ENCODE peak calls at places on chromosomes 6 and 20, in ten cellular contexts. F is cardiac muscle cell; H is CD8-positive, alpha-beta memory T cell; I is fibroblast of lung; M is DMS79; A is MM.1S; X is stimulated activated CD4-positive, alpha-beta T cell treated with anti-CD3 and anti-CD28 coated beads, Interleukin-4, amount 100 ng/mL, for 1 hour; U is fibroblast of pulmonary artery; C is HFFc6; K is nucleus accumbens. O is an unnamed sample.

GRCh38 chr20:50185426-50185825 is 5.2 kb upstream of the CEBPB start:
- DNase-seq in U (no peak), K (no peak), F (no peak), C (no peak), M (no peak), I (no peak), A (no peak), H (no peak), X (no peak), O (no peak)

GRCh38 chr6:75281643-75282042 is 2.9 kb downstream of the TMEM30A start:
- DNase-seq in X (no peak), K (no peak), C (no peak), U (no peak), H (no peak), I (no peak), A (peak; percentile 35), F (no peak), M (no peak), O (no peak)

GRCh38 chr20:57649617-57650015 is 29.4 kb upstream of the ZBP1 start:
- DNase-seq in K (no peak), X (no peak), I (no peak), U (no peak), C (no peak), M (no peak), F (no peak), A (no peak), H (no peak), O (no peak)

GRCh38 chr6:70375882-70376281 is 37.4 kb upstream of the FAM135A start:
- DNase-seq in X (no peak), F (no peak), I (no peak), A (no peak), C (peak; percentile 4), M (no peak), K (no peak), U (no peak), H (no peak), O (no peak)

GRCh38 chr20:3797226-3797545 is 1.1 kb downstream of the CDC25B start:
- DNase-seq in H (no peak), M (no peak), C (no peak), I (no peak), A (peak; percentile 12), F (no peak), U (no peak), X (no peak), K (no peak), O (no peak)

GRCh38 chr6:49522710-49523593 is 23.2 kb downstream of the GLYATL3 start:
- DNase-seq in A (no peak), X (no peak), F (no peak), C (no peak), M (no peak), H (no peak), K (no peak), U (no peak), I (no peak), O (no peak)

GRCh38 chr6:95280690-95281273 is 296.6 kb upstream of the MANEA start:
- DNase-seq in X (no peak), U (peak; percentile 1), A (no peak), K (no peak), H (no peak), M (no peak), C (no peak), I (peak; percentile 47), F (peak; percentile 62), O (no peak)

GRCh38 chr6:150134280-150134920 is 8.4 kb upstream of the PPP1R14C start:
- DNase-seq in X (no peak), F (no peak), M (peak; percentile 71), K (no peak), C (no peak), U (no peak), I (no peak), A (no peak), H (no peak), O (no peak)